ENCODE peak calls at places on chromosomes 5 and 9, in six cellular contexts. K is HepG2, Z is H1, U is GM12891, L is K562, T is GM12878. P is an unnamed sample.

GRCh38 chr9:127637322-127637847 is 25.3 kb downstream of the STXBP1 start:
- DNase-seq in L (no peak), Z (no peak), T (no peak), K (peak), U (no peak), P (no peak)

GRCh38 chr9:92147030-92147853 is 32.0 kb upstream of the SPTLC1 start:
- DNase-seq in Z (no peak), K (no peak), T (no peak), L (peak), U (no peak), P (no peak)

GRCh38 chr5:152462021-152462721 is 57.1 kb upstream of the NMUR2 start:
- DNase-seq in K (no peak), L (no peak), U (peak), T (no peak), Z (no peak), P (no peak)

GRCh38 chr9:121322037-121322736 is 47.9 kb downstream of the STOM start:
- DNase-seq in T (no peak), U (no peak), K (peak), Z (no peak), L (no peak), P (no peak)

GRCh38 chr9:14269911-14270310 is 44.0 kb downstream of the NFIB start:
- DNase-seq in T (no peak), U (no peak), Z (no peak), K (no peak), L (no peak), P (no peak)

GRCh38 chr9:10005206-10005605 is 607.6 kb downstream of the PTPRD start:
- DNase-seq in Z (no peak), L (no peak), U (no peak), K (no peak), T (no peak), P (no peak)

GRCh38 chr9:76655121-76655531 is 109.1 kb upstream of the PCA3 start:
- DNase-seq in Z (no peak), U (no peak), T (no peak), L (no peak), K (no peak), P (no peak)

GRCh38 chr9:124122813-124123462 is 111.4 kb downstream of the LHX2 start:
- DNase-seq in Z (no peak), K (no peak), U (no peak), T (no peak), L (no peak), P (no peak)

GRCh38 chr9:70079364-70080103 is 35.9 kb downstream of the MAMDC2 start:
- DNase-seq in Z (no peak), L (no peak), T (no peak), U (no peak), K (no peak), P (no peak)

GRCh38 chr9:70080481-70081119 is 37.0 kb downstream of the MAMDC2 start:
- DNase-seq in K (peak), T (no peak), Z (no peak), U (no peak), L (no peak), P (no peak)

GRCh38 chr9:70085241-70085640 is 41.6 kb downstream of the MAMDC2 start:
- DNase-seq in U (no peak), T (no peak), L (no peak), K (no peak), Z (no peak), P (no peak)

GRCh38 chr9:70083429-70083828 is 39.8 kb downstream of the MAMDC2 start:
- DNase-seq in Z (no peak), K (no peak), T (no peak), L (no peak), U (no peak), P (no peak)

GRCh38 chr9:70081120-70081495 is 37.5 kb downstream of the MAMDC2 start:
- DNase-seq in U (no peak), T (no peak), L (no peak), Z (no peak), K (no peak), P (no peak)
- TF ChIP-seq POLR2AphosphoS5 in U (no peak), T (no peak), L (no peak), Z (no peak), K (no peak), P (no peak)

GRCh38 chr5:5316333-5316732 is 106.1 kb upstream of the ICE1 start:
- DNase-seq in Z (no peak), K (no peak), T (no peak), U (no peak), L (no peak), P (no peak)
- TF ChIP-seq TAF1 in Z (no peak), K (no peak), T (no peak), U (no peak), L (no peak), P (no peak)

GRCh38 chr9:137086531-137087408 is at the start of gene MAN1B1:
- DNase-seq in K (peak), Z (peak), U (peak), T (peak), L (peak), P (peak)
- TF ChIP-seq POLR2A in K (no peak), Z (no peak), U (peak), T (no peak), L (peak), P (peak)

GRCh38 chr9:108934323-108934885 is at the start of gene ABITRAM:
- DNase-seq in K (peak), Z (peak), T (peak), U (peak), L (peak), P (peak)
- TF ChIP-seq POLR2AphosphoS5 in K (no peak), Z (no peak), T (no peak), U (no peak), L (no peak), P (no peak)

DNA sequence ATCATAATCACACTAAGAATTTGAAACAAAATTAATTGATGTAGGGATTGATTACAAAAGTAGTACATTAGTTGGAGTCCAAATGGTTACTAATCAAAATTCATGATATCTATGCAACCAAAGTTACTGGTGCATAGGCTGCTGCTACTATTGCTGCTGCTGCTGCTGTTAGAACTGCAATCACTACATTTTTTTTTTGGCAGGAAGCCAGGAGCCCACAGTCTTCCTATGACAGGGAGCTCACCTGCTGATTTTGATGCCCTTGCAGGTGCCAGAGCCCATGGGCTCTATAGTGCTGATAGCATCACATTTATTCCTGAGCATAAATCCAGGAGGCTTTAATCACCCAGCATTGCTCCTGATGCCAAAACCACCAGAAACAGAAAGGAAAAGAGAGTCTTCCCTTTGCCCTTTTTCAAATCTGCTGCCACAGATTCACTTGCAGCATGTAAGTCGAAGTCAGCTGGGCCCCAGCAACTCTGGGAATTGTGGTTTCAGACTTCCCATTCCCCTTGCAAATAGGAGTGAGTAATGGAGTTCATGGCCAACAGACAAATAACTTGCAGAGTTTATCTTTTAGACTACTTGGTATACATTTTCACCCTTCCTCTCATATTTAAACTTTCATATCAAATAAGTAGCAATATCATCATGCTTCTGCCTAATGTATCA is 17.6 kb downstream of the SLCO6A1 start:
- DNase-seq in K (no peak), U (no peak), T (no peak), L (no peak), Z (no peak), P (no peak)
- TF ChIP-seq TAF1 in K (no peak), U (no peak), T (no peak), L (no peak), Z (no peak), P (no peak)

GRCh38 chr5:76576468-76576867 is 46.7 kb downstream of the F2RL2 start:
- DNase-seq in U (no peak), T (no peak), L (no peak), Z (no peak), K (no peak), P (no peak)
- TF ChIP-seq POLR2A in U (no peak), T (no peak), L (no peak), Z (no peak), K (no peak), P (no peak)